ENCODE peak calls at places on chromosome 12, in six cellular contexts. Y is neural progenitor cell, H is NT2/D1, Q is neuronal stem cell, R is MM.1S, C is adipocyte. D is an unnamed sample.

GRCh38 chr12:104698871-104699270 is 242.1 kb downstream of the CHST11 start:
- DNase-seq in Q (no peak), R (no peak), H (no peak), Y (no peak), C (peak), D (no peak)

GRCh38 chr12:124603143-124603542 is 35.7 kb upstream of the NCOR2 start:
- DNase-seq in H (no peak), Y (no peak), Q (no peak), C (no peak), R (no peak), D (no peak)

GRCh38 chr12:84701966-84702365 is 210.6 kb downstream of the SLC6A15 start:
- DNase-seq in C (no peak), R (no peak), Q (no peak), H (no peak), Y (no peak), D (no peak)

GRCh38 chr12:27549801-27550652 is 26.0 kb downstream of the PPFIBP1 start:
- DNase-seq in Y (no peak), C (peak), H (peak), Q (no peak), R (no peak), D (no peak)

GRCh38 chr12:115922952-115923564 is 354.4 kb downstream of the MED13L start:
- DNase-seq in Q (no peak), H (peak), R (peak), C (peak), Y (no peak), D (peak)

GRCh38 chr12:70049596-70050360 is 193.5 kb upstream of the CNOT2 start:
- DNase-seq in Y (no peak), Q (no peak), H (no peak), C (no peak), R (peak), D (no peak)

GRCh38 chr12:109542014-109542413 is 31.3 kb downstream of the MMAB start:
- DNase-seq in Y (no peak), H (no peak), R (no peak), Q (no peak), C (no peak), D (no peak)

GRCh38 chr12:19034937-19035336 is 94.6 kb upstream of the PLEKHA5 start:
- DNase-seq in H (no peak), Y (no peak), Q (no peak), R (no peak), C (no peak), D (no peak)

GRCh38 chr12:52004042-52004648 is 2.6 kb upstream of the TAMALIN start:
- DNase-seq in R (no peak), C (peak), H (no peak), Y (peak), Q (no peak), D (no peak)

GRCh38 chr12:116547955-116548471 is 11.2 kb upstream of the MAP1LC3B2 start:
- DNase-seq in H (no peak), C (peak), Q (no peak), R (no peak), Y (no peak), D (no peak)

GRCh38 chr12:111451649-111452129 is 46.0 kb downstream of the SH2B3 start:
- DNase-seq in C (peak), Q (peak), Y (peak), H (no peak), R (peak), D (no peak)

GRCh38 chr12:95336387-95337067 is 118.9 kb downstream of the VEZT start:
- DNase-seq in Q (peak), R (no peak), Y (peak), H (peak), C (peak), D (no peak)

GRCh38 chr12:46830731-46831334 is 5.0 kb upstream of the SLC38A4 start:
- DNase-seq in Y (peak), Q (peak), C (peak), R (no peak), H (no peak), D (no peak)

GRCh38 chr12:2294651-2295475 is 242.1 kb downstream of the CACNA1C start:
- DNase-seq in R (no peak), H (no peak), C (peak), Q (no peak), Y (no peak), D (no peak)

GRCh38 chr12:79063258-79063657 is 198.7 kb downstream of the SYT1 start:
- DNase-seq in H (no peak), C (peak), R (no peak), Q (no peak), Y (no peak), D (no peak)

GRCh38 chr12:110371408-110372055 is 32.0 kb downstream of the ANAPC7 start:
- DNase-seq in R (no peak), Y (no peak), Q (no peak), H (no peak), C (no peak), D (no peak)

GRCh38 chr12:6213969-6214368 is 13.8 kb downstream of the CD9 start:
- DNase-seq in H (no peak), Q (no peak), R (no peak), C (no peak), Y (no peak), D (no peak)

GRCh38 chr12:105060715-105061378 is 23.4 kb downstream of the ALDH1L2 start:
- DNase-seq in H (no peak), R (no peak), C (no peak), Q (no peak), Y (no peak), D (no peak)

GRCh38 chr12:16685107-16685506 is 79.1 kb upstream of the LMO3 start:
- DNase-seq in C (no peak), H (no peak), Q (no peak), R (no peak), Y (no peak), D (no peak)

GRCh38 chr12:51238037-51238509 is 553 bp upstream of the DAZAP2 start:
- DNase-seq in H (no peak), R (peak), Q (no peak), C (no peak), Y (no peak), D (no peak)

GRCh38 chr12:131466306-131466705 is 244.6 kb upstream of the SFSWAP start:
- DNase-seq in C (no peak), R (no peak), Y (no peak), Q (no peak), H (no peak), D (no peak)

GRCh38 chr12:57404966-57405640 is 25.7 kb downstream of the R3HDM2 start:
- DNase-seq in R (no peak), Q (no peak), C (no peak), H (no peak), Y (no peak), D (no peak)

GRCh38 chr12:52183544-52183910 is 8.3 kb downstream of the KRT80 start:
- DNase-seq in H (no peak), Y (no peak), C (no peak), R (no peak), Q (no peak), D (no peak)

GRCh38 chr12:99154264-99154982 is 493.1 kb upstream of the GARIN6 start:
- DNase-seq in H (no peak), C (no peak), Q (no peak), Y (peak), R (no peak), D (no peak)

GRCh38 chr12:107818984-107819383 is 44.5 kb downstream of the ASCL4 start:
- DNase-seq in H (no peak), Q (no peak), Y (peak), R (no peak), C (peak), D (no peak)

GRCh38 chr12:55729592-55730446 is 1.0 kb upstream of the CD63 start:
- DNase-seq in H (peak), R (peak), C (peak), Q (peak), Y (peak), D (peak)

GRCh38 chr12:62816624-62817023 is 118.3 kb downstream of the PPM1H start:
- DNase-seq in Q (no peak), Y (no peak), C (no peak), R (no peak), H (no peak), D (no peak)
- H3K9ac ChIP-seq in Q (no peak), Y (no peak), C (no peak), R (no peak), H (no peak), D (no peak)

GRCh38 chr12:11953523-11953922 is 117.2 kb upstream of the BCL2L14 start:
- DNase-seq in H (no peak), Y (no peak), R (no peak), C (no peak), Q (no peak), D (no peak)
- H3K9ac ChIP-seq in H (no peak), Y (no peak), R (no peak), C (no peak), Q (no peak), D (no peak)

GRCh38 chr12:106773286-106773685 is 1.2 kb upstream of the RIC8B start:
- DNase-seq in C (no peak), H (no peak), R (no peak), Y (no peak), Q (no peak), D (no peak)
- H3K9ac ChIP-seq in C (peak), H (peak), R (no peak), Y (no peak), Q (no peak), D (peak)

GRCh38 chr12:3931206-3931605 is 58.0 kb upstream of the PARP11 start:
- DNase-seq in Q (no peak), Y (no peak), C (no peak), R (no peak), H (no peak), D (peak)
- H3K9ac ChIP-seq in Q (no peak), Y (no peak), C (no peak), R (no peak), H (no peak), D (no peak)

GRCh38 chr12:53213348-53213747 is 6.3 kb upstream of the ITGB7 start:
- DNase-seq in Q (peak), C (peak), R (peak), Y (peak), H (peak), D (peak)
- H3K9ac ChIP-seq in Q (no peak), C (peak), R (no peak), Y (no peak), H (no peak), D (no peak)

GRCh38 chr12:65611396-65611795 is 212.9 kb upstream of the HMGA2 start:
- DNase-seq in Y (no peak), Q (no peak), R (no peak), H (no peak), C (no peak), D (no peak)
- H3K9ac ChIP-seq in Y (no peak), Q (no peak), R (no peak), H (no peak), C (no peak), D (no peak)

DNA sequence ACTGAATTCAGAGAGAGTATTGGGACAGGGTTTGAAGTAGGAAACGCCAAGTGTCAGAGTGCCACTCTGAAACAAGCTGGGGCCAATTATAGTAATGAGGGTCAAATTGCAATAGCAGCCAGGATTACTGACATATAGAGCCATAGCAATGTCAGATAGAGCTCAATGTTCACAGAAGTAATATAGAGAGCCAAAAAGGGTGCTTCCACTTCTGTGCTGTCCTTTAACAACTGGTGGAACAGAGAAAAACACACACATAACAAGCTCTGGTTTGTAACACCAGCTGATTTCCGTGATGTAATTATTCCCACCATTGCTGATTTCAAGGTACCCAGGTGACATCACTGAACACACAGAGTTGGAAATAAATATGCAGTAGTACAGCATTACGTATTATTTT is 3.0 kb upstream of the CLEC2B start:
- DNase-seq in Y (no peak), C (no peak), R (no peak), Q (no peak), H (no peak), D (no peak)
- H3K9ac ChIP-seq in Y (no peak), C (no peak), R (no peak), Q (no peak), H (no peak), D (no peak)

D was measured in DND-41.